ENCODE peak calls at places on chromosomes 11 and 22, in four cellular contexts. G is astrocyte of the spinal cord, H is activated T-cell treated with anti-CD3 and anti-CD28 coated beads for 1 hour, J is fibroblast of lung. A is an unnamed sample.

GRCh38 chr22:40818192-40818746 is 877 bp downstream of the SLC25A17 start:
- DNase-seq in J (no peak), G (no peak), H (no peak), A (no peak)

GRCh38 chr22:38136607-38137006 is 26.1 kb upstream of the BAIAP2L2 start:
- DNase-seq in H (no peak), G (no peak), J (no peak), A (no peak)

GRCh38 chr22:25374871-25375270 is 155.4 kb downstream of the CRYBB2 start:
- DNase-seq in G (no peak), H (no peak), J (no peak), A (no peak)

GRCh38 chr11:11735586-11735985 is 106.2 kb upstream of the USP47 start:
- DNase-seq in J (no peak), G (no peak), H (no peak), A (no peak)

GRCh38 chr11:43269229-43269928 is 42.4 kb upstream of the API5 start:
- DNase-seq in G (no peak), J (no peak), H (no peak), A (no peak)

GRCh38 chr22:19717181-19717580 is 2.9 kb downstream of the SEPTIN5 start:
- DNase-seq in H (no peak), G (no peak), J (no peak), A (no peak)

GRCh38 chr22:36232715-36233401 is 6.5 kb downstream of the APOL2 start:
- DNase-seq in J (no peak), H (no peak), G (no peak), A (no peak)

GRCh38 chr11:57153448-57153847 is 28.3 kb upstream of the LRRC55 start:
- DNase-seq in G (no peak), H (no peak), J (no peak), A (no peak)

GRCh38 chr11:2926611-2927492 is 2.4 kb downstream of the PHLDA2 start:
- DNase-seq in J (no peak), G (no peak), H (no peak), A (no peak)

GRCh38 chr11:44104472-44105294 is 9.2 kb downstream of the EXT2 start:
- DNase-seq in J (peak; percentile 23), G (no peak), H (no peak), A (no peak)

GRCh38 chr22:50062509-50063135 is 4.5 kb upstream of the TTLL8 start:
- DNase-seq in H (no peak), G (no peak), J (no peak), A (no peak)

GRCh38 chr11:75352417-75353206 is 1.2 kb upstream of the ARRB1 start:
- DNase-seq in G (no peak), H (no peak), J (no peak), A (no peak)

GRCh38 chr22:33656808-33657628 is 263.3 kb downstream of the LARGE1 start:
- DNase-seq in J (peak; percentile 8), G (no peak), H (no peak), A (no peak)

GRCh38 chr11:29293825-29294224 is 723.0 kb downstream of the KCNA4 start:
- DNase-seq in J (peak; percentile 72), G (peak; percentile 82), H (no peak), A (no peak)

GRCh38 chr22:35377735-35378134 is 3.2 kb upstream of the HMOX1 start:
- DNase-seq in G (no peak), H (no peak), J (no peak), A (no peak)

GRCh38 chr22:34808618-34809017 is 257.3 kb upstream of the ISX start:
- DNase-seq in H (no peak), J (no peak), G (no peak), A (no peak)

GRCh38 chr22:31604746-31605705 is 57.0 kb downstream of the PISD start:
- DNase-seq in J (no peak), G (no peak), H (no peak), A (no peak)

GRCh38 chr11:125626381-125626950 is 1.5 kb downstream of the CHEK1 start:
- DNase-seq in G (no peak), J (no peak), H (no peak), A (peak; percentile 6)

GRCh38 chr11:842370-843002 is at the start of the genes POLR2L and TSPAN4:
- DNase-seq in G (peak; percentile 88), J (peak; percentile 86), H (peak; percentile 89), A (peak; percentile 83)

GRCh38 chr11:2300936-2301630 is 635 bp downstream of the C11orf21 start:
- DNase-seq in J (no peak), G (no peak), H (no peak), A (no peak)

GRCh38 chr11:58394195-58394594 is 12.5 kb downstream of the OR5B3 start:
- DNase-seq in J (peak; percentile 41), H (no peak), G (peak; percentile 50), A (no peak)

GRCh38 chr11:118806400-118806799 is 15.4 kb upstream of the DDX6 start:
- DNase-seq in J (no peak), G (no peak), H (no peak), A (no peak)

GRCh38 chr11:11988099-11988651 is 20.3 kb downstream of the DKK3 start:
- DNase-seq in G (peak; percentile 71), H (no peak), J (peak; percentile 48), A (no peak)

GRCh38 chr11:62370743-62371440 is 33.6 kb downstream of the ASRGL1 start:
- DNase-seq in J (no peak), H (peak; percentile 13), G (no peak), A (peak; percentile 16)

GRCh38 chr22:28798810-28799124 is 1.6 kb downstream of the XBP1 start:
- DNase-seq in H (no peak), J (no peak), G (no peak), A (no peak)

GRCh38 chr11:65013130-65013691 is 749 bp upstream of the ARL2 start:
- DNase-seq in G (peak; percentile 87), H (peak; percentile 84), J (peak; percentile 88), A (peak; percentile 84)

GRCh38 chr11:120828847-120829246 is 195.1 kb upstream of the TBCEL start:
- DNase-seq in G (no peak), J (no peak), H (no peak), A (no peak)

GRCh38 chr11:78168539-78169477 is 19.6 kb downstream of the KCTD21 start:
- DNase-seq in G (peak; percentile 88), J (peak; percentile 93), H (no peak), A (no peak)